ENCODE peak calls at places on chromosome 13, in four cellular contexts. One of them, this sample, is unnamed.

GRCh38 chr13:78589206-78589605 is 14.1 kb downstream of the POU4F1 start:
- DNase-seq in NCI-H1092 treated with DMSO at 0.1 percent for 48 hours: no peak
- DNase-seq in HEK293T: peak
- DNase-seq in tibial nerve: no peak
- DNase-seq in this sample: no peak

GRCh38 chr13:112569771-112570288 is 18.1 kb downstream of the TUBGCP3 start:
- DNase-seq in NCI-H1092 treated with DMSO at 0.1 percent for 48 hours: no peak
- DNase-seq in tibial nerve: no peak
- DNase-seq in HEK293T: no peak
- DNase-seq in this sample: no peak

GRCh38 chr13:109779074-109779473 is 7.3 kb downstream of the IRS2 start:
- DNase-seq in tibial nerve: no peak
- DNase-seq in HEK293T: no peak
- DNase-seq in NCI-H1092 treated with DMSO at 0.1 percent for 48 hours: no peak
- DNase-seq in this sample: peak

GRCh38 chr13:98217597-98217996 is 40.5 kb upstream of the RNF113B start:
- DNase-seq in NCI-H1092 treated with DMSO at 0.1 percent for 48 hours: no peak
- DNase-seq in tibial nerve: no peak
- DNase-seq in HEK293T: no peak
- DNase-seq in this sample: no peak

GRCh38 chr13:91347996-91348905 is 764 bp downstream of the MIR17HG start:
- DNase-seq in HEK293T: peak
- DNase-seq in NCI-H1092 treated with DMSO at 0.1 percent for 48 hours: peak
- DNase-seq in tibial nerve: peak
- DNase-seq in this sample: no peak

GRCh38 chr13:99123101-99124045 is 77.3 kb upstream of the UBAC2 start:
- DNase-seq in tibial nerve: no peak
- DNase-seq in NCI-H1092 treated with DMSO at 0.1 percent for 48 hours: no peak
- DNase-seq in HEK293T: no peak
- DNase-seq in this sample: no peak

GRCh38 chr13:76892488-76892887 is 6.3 kb upstream of the KCTD12 start:
- DNase-seq in HEK293T: no peak
- DNase-seq in NCI-H1092 treated with DMSO at 0.1 percent for 48 hours: no peak
- DNase-seq in tibial nerve: no peak
- DNase-seq in this sample: no peak

GRCh38 chr13:33639640-33640080 is 178.3 kb upstream of the RFC3 start:
- DNase-seq in NCI-H1092 treated with DMSO at 0.1 percent for 48 hours: no peak
- DNase-seq in HEK293T: no peak
- DNase-seq in tibial nerve: no peak
- DNase-seq in this sample: no peak

GRCh38 chr13:99367106-99367616 is 60.0 kb upstream of the GPR183 start:
- DNase-seq in HEK293T: no peak
- DNase-seq in NCI-H1092 treated with DMSO at 0.1 percent for 48 hours: no peak
- DNase-seq in tibial nerve: no peak
- DNase-seq in this sample: no peak

GRCh38 chr13:67736646-67737420 is 506.7 kb upstream of the PCDH9 start:
- DNase-seq in tibial nerve: no peak
- DNase-seq in NCI-H1092 treated with DMSO at 0.1 percent for 48 hours: peak
- DNase-seq in HEK293T: peak
- DNase-seq in this sample: peak

GRCh38 chr13:110538632-110539031 is 22.9 kb downstream of the RAB20 start:
- DNase-seq in HEK293T: no peak
- DNase-seq in NCI-H1092 treated with DMSO at 0.1 percent for 48 hours: no peak
- DNase-seq in tibial nerve: peak
- DNase-seq in this sample: peak

GRCh38 chr13:34349091-34349722 is 531.3 kb downstream of the RFC3 start:
- DNase-seq in NCI-H1092 treated with DMSO at 0.1 percent for 48 hours: no peak
- DNase-seq in HEK293T: no peak
- DNase-seq in tibial nerve: peak
- DNase-seq in this sample: no peak

GRCh38 chr13:111630411-111630810 is 310.0 kb downstream of the TEX29 start:
- DNase-seq in HEK293T: no peak
- DNase-seq in NCI-H1092 treated with DMSO at 0.1 percent for 48 hours: peak
- DNase-seq in tibial nerve: no peak
- DNase-seq in this sample: peak

This sample was measured in DMS153.